ENCODE peak calls at places on chromosomes 7 and 10, in four cellular contexts. Z is kidney epithelial cell, I is fibroblast of lung, J is left lung. L is an unnamed sample.

GRCh38 chr10:69908071-69908470 is 106.4 kb downstream of the COL13A1 start:
- DNase-seq in Z (no peak), I (no peak), J (no peak), L (no peak)

GRCh38 chr10:76922666-76923065 is 714.9 kb downstream of the KCNMA1 start:
- DNase-seq in Z (no peak), I (peak; percentile 9), J (no peak), L (no peak)

GRCh38 chr7:48786951-48787350 is 137.4 kb upstream of the CDC14C start:
- DNase-seq in Z (no peak), I (no peak), J (no peak), L (no peak)

GRCh38 chr10:29130190-29130673 is 158.6 kb upstream of the LYZL1 start:
- DNase-seq in Z (no peak), I (peak; percentile 26), J (no peak), L (no peak)

GRCh38 chr10:93867481-93867880 is 26.3 kb upstream of the SLC35G1 start:
- DNase-seq in Z (no peak), I (no peak), J (no peak), L (no peak)

GRCh38 chr7:50502001-50502684 is 52.0 kb upstream of the FIGNL1 start:
- DNase-seq in Z (peak; percentile 95), I (peak; percentile 90), J (no peak), L (peak; percentile 24)

GRCh38 chr7:150666412-150666811 is 19.1 kb upstream of the GIMAP2 start:
- DNase-seq in Z (no peak), I (no peak), J (no peak), L (no peak)

GRCh38 chr10:90480466-90480865 is 377.4 kb downstream of the HTR7 start:
- DNase-seq in Z (no peak), I (no peak), J (no peak), L (no peak)

GRCh38 chr10:132618158-132618924 is 80.8 kb downstream of the INPP5A start:
- DNase-seq in Z (no peak), I (peak; percentile 24), J (no peak), L (no peak)

GRCh38 chr7:85489498-85489897 is 302.6 kb upstream of the SEMA3D start:
- DNase-seq in Z (peak; percentile 50), I (peak; percentile 99), J (no peak), L (peak; percentile 73)

GRCh38 chr10:71621783-71622526 is 97.6 kb downstream of the C10orf105 start:
- DNase-seq in Z (peak; percentile 23), I (peak; percentile 73), J (peak; percentile 21), L (no peak)

GRCh38 chr7:22654836-22655235 is 72.2 kb upstream of the IL6 start:
- DNase-seq in Z (no peak), I (no peak), J (no peak), L (no peak)

GRCh38 chr7:127755965-127756364 is 104.0 kb downstream of the SND1 start:
- DNase-seq in Z (no peak), I (no peak), J (no peak), L (no peak)
- H3K4me3 ChIP-seq in Z (no peak overlapping the region), I (no peak overlapping the region), J (no peak overlapping the region), L (no peak overlapping the region)

DNA sequence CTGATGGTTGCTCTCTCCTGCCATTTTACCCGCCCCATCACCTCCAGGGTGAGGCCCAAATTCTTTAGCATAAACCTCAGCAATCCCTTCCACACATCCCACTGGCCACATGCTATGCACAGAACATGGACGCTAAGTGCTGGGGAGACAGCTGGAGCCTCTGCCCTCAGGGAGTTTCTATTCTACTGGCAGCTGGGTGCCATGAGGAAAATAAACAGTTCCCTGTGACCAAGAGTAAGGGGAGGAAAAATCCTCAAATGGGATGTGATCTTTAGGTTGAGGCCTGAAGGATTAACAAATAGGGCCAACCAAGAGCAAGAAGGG is 1.2 kb downstream of the PARP12 start:
- DNase-seq in Z (no peak), I (peak; percentile 7), J (no peak), L (no peak)
- H3K4me3 ChIP-seq in Z (no peak overlapping the region), I (peak overlapping the region; percentile 74), J (peak overlapping the region; percentile 54), L (no peak overlapping the region)

DNA sequence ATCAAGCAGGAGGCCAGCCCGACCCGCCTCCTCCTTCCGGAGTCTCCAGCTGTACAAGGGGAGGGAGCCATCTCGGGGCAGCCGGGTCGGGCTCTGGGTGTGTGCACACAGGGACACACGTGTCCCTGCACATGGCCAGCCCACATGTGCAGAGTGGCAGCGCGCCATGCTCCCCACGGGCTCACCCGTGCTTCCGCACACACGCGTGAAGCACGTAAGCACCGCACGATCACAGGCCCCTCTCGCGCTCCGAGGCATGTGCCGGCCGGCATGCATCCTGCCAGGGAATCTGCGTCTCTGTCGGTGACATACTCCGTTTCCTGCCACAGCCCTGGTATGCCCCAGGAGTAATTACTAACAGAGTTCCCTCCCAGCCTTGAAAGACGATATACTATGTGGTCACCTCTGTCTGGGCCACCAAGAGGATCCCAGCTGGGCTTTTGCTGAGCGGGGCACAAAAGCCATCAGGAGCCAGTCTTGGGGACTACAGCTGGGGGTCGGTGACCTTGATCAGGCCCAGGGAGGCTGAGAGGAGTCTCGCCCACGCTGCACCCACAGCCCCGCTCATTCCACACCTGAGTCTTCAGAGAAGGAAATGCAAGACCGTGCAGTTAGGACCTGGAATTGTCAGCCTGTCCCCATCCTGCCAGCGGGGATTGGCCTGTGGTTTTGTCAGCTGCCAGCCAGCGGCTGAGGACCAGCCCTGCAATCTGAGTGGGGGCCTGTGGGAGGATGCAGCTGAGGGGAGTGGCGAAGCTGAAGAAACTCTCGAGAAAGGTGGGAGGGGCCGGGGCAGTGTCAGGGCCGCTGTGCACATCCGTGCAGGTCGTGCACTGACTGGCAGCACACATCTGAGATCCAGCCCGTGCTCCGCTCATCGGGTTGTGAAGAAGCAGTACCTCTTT is 11.0 kb upstream of the LFNG start:
- DNase-seq in Z (no peak), I (no peak), J (peak; percentile 84), L (peak; percentile 50)
- H3K4me3 ChIP-seq in Z (no peak overlapping the region), I (no peak overlapping the region), J (no peak overlapping the region), L (no peak overlapping the region)

GRCh38 chr10:22554481-22555182 is 159.7 kb downstream of the PIP4K2A start:
- DNase-seq in Z (peak; percentile 4), I (peak; percentile 91), J (no peak), L (peak; percentile 29)
- H3K4me3 ChIP-seq in Z (no peak overlapping the region), I (peak overlapping the region; percentile 38), J (no peak overlapping the region), L (no peak overlapping the region)

GRCh38 chr7:129210256-129210988 is 14.4 kb upstream of the AHCYL2 start:
- DNase-seq in Z (no peak), I (peak; percentile 25), J (peak; percentile 90), L (no peak)
- H3K4me3 ChIP-seq in Z (no peak overlapping the region), I (no peak overlapping the region), J (no peak overlapping the region), L (no peak overlapping the region)

L was measured in AG04449.